ENCODE peak calls at places on chromosomes 7 and 10, in ten cellular contexts. One of them, this sample, is unnamed.

GRCh38 chr10:89312973-89313372 is 11.1 kb downstream of the IFIT2 start:
- DNase-seq in trophoblast cell: no peak
- DNase-seq in Panc1: no peak
- DNase-seq in GM23248: no peak
- DNase-seq in stimulated activated naive CD4-positive, alpha-beta T cell: no peak
- DNase-seq in NCI-H1417: no peak
- DNase-seq in GM04504: no peak
- DNase-seq in activated CD4-positive, alpha-beta T cell treated with anti-CD3 and anti-CD28 coated beads for 24 hours: no peak
- DNase-seq in left ventricle myocardium inferior: no peak
- DNase-seq in naive thymus-derived CD4-positive, alpha-beta T cell: no peak
- DNase-seq in this sample: no peak

GRCh38 chr10:86888585-86889381 is 68.6 kb downstream of the MMRN2 start:
- DNase-seq in trophoblast cell: no peak
- DNase-seq in Panc1: no peak
- DNase-seq in GM23248: peak
- DNase-seq in stimulated activated naive CD4-positive, alpha-beta T cell: no peak
- DNase-seq in NCI-H1417: no peak
- DNase-seq in GM04504: peak
- DNase-seq in activated CD4-positive, alpha-beta T cell treated with anti-CD3 and anti-CD28 coated beads for 24 hours: no peak
- DNase-seq in left ventricle myocardium inferior: no peak
- DNase-seq in naive thymus-derived CD4-positive, alpha-beta T cell: no peak
- DNase-seq in this sample: no peak

GRCh38 chr10:33559105-33559504 is 224.6 kb upstream of the NRP1 start:
- DNase-seq in trophoblast cell: no peak
- DNase-seq in Panc1: no peak
- DNase-seq in GM23248: peak
- DNase-seq in stimulated activated naive CD4-positive, alpha-beta T cell: no peak
- DNase-seq in NCI-H1417: no peak
- DNase-seq in GM04504: peak
- DNase-seq in activated CD4-positive, alpha-beta T cell treated with anti-CD3 and anti-CD28 coated beads for 24 hours: no peak
- DNase-seq in left ventricle myocardium inferior: no peak
- DNase-seq in naive thymus-derived CD4-positive, alpha-beta T cell: no peak
- DNase-seq in this sample: no peak

GRCh38 chr7:12951397-12951801 is 264.0 kb downstream of the ARL4A start:
- DNase-seq in trophoblast cell: peak
- DNase-seq in Panc1: peak
- DNase-seq in GM23248: peak
- DNase-seq in stimulated activated naive CD4-positive, alpha-beta T cell: no peak
- DNase-seq in NCI-H1417: no peak
- DNase-seq in GM04504: peak
- DNase-seq in activated CD4-positive, alpha-beta T cell treated with anti-CD3 and anti-CD28 coated beads for 24 hours: no peak
- DNase-seq in left ventricle myocardium inferior: no peak
- DNase-seq in naive thymus-derived CD4-positive, alpha-beta T cell: no peak
- DNase-seq in this sample: no peak

GRCh38 chr7:47884675-47885074 is 63.6 kb downstream of the PKD1L1 start:
- DNase-seq in trophoblast cell: peak
- DNase-seq in Panc1: no peak
- DNase-seq in GM23248: no peak
- DNase-seq in stimulated activated naive CD4-positive, alpha-beta T cell: no peak
- DNase-seq in NCI-H1417: no peak
- DNase-seq in GM04504: no peak
- DNase-seq in activated CD4-positive, alpha-beta T cell treated with anti-CD3 and anti-CD28 coated beads for 24 hours: no peak
- DNase-seq in left ventricle myocardium inferior: no peak
- DNase-seq in naive thymus-derived CD4-positive, alpha-beta T cell: no peak
- DNase-seq in this sample: peak

GRCh38 chr7:154789404-154789803 is 213.5 kb downstream of the PAXIP1 start:
- DNase-seq in trophoblast cell: peak
- DNase-seq in Panc1: no peak
- DNase-seq in GM23248: no peak
- DNase-seq in stimulated activated naive CD4-positive, alpha-beta T cell: no peak
- DNase-seq in NCI-H1417: peak
- DNase-seq in GM04504: no peak
- DNase-seq in activated CD4-positive, alpha-beta T cell treated with anti-CD3 and anti-CD28 coated beads for 24 hours: no peak
- DNase-seq in left ventricle myocardium inferior: no peak
- DNase-seq in naive thymus-derived CD4-positive, alpha-beta T cell: no peak
- DNase-seq in this sample: no peak

GRCh38 chr7:151348970-151349369 is 7.4 kb downstream of the NUB1 start:
- DNase-seq in trophoblast cell: no peak
- DNase-seq in Panc1: no peak
- DNase-seq in GM23248: no peak
- DNase-seq in stimulated activated naive CD4-positive, alpha-beta T cell: no peak
- DNase-seq in NCI-H1417: no peak
- DNase-seq in GM04504: no peak
- DNase-seq in activated CD4-positive, alpha-beta T cell treated with anti-CD3 and anti-CD28 coated beads for 24 hours: no peak
- DNase-seq in left ventricle myocardium inferior: no peak
- DNase-seq in naive thymus-derived CD4-positive, alpha-beta T cell: no peak
- DNase-seq in this sample: no peak

GRCh38 chr10:47206449-47207279 is 93.3 kb upstream of the GDF10 start:
- DNase-seq in trophoblast cell: no peak
- DNase-seq in Panc1: no peak
- DNase-seq in GM23248: no peak
- DNase-seq in stimulated activated naive CD4-positive, alpha-beta T cell: no peak
- DNase-seq in NCI-H1417: no peak
- DNase-seq in GM04504: no peak
- DNase-seq in activated CD4-positive, alpha-beta T cell treated with anti-CD3 and anti-CD28 coated beads for 24 hours: no peak
- DNase-seq in left ventricle myocardium inferior: no peak
- DNase-seq in naive thymus-derived CD4-positive, alpha-beta T cell: peak
- DNase-seq in this sample: no peak

GRCh38 chr7:131522325-131522920 is 34.0 kb downstream of the PODXL start:
- DNase-seq in trophoblast cell: no peak
- DNase-seq in Panc1: no peak
- DNase-seq in GM23248: no peak
- DNase-seq in stimulated activated naive CD4-positive, alpha-beta T cell: no peak
- DNase-seq in NCI-H1417: no peak
- DNase-seq in GM04504: no peak
- DNase-seq in activated CD4-positive, alpha-beta T cell treated with anti-CD3 and anti-CD28 coated beads for 24 hours: no peak
- DNase-seq in left ventricle myocardium inferior: no peak
- DNase-seq in naive thymus-derived CD4-positive, alpha-beta T cell: no peak
- DNase-seq in this sample: no peak

GRCh38 chr10:99621454-99622246 is 1.4 kb upstream of the SLC25A28 start:
- DNase-seq in trophoblast cell: no peak
- DNase-seq in Panc1: no peak
- DNase-seq in GM23248: peak
- DNase-seq in stimulated activated naive CD4-positive, alpha-beta T cell: no peak
- DNase-seq in NCI-H1417: peak
- DNase-seq in GM04504: peak
- DNase-seq in activated CD4-positive, alpha-beta T cell treated with anti-CD3 and anti-CD28 coated beads for 24 hours: no peak
- DNase-seq in left ventricle myocardium inferior: no peak
- DNase-seq in naive thymus-derived CD4-positive, alpha-beta T cell: no peak
- DNase-seq in this sample: no peak

GRCh38 chr10:74418285-74418872 is 267.4 kb downstream of the ADK start:
- DNase-seq in trophoblast cell: no peak
- DNase-seq in Panc1: no peak
- DNase-seq in GM23248: no peak
- DNase-seq in stimulated activated naive CD4-positive, alpha-beta T cell: no peak
- DNase-seq in NCI-H1417: peak
- DNase-seq in GM04504: no peak
- DNase-seq in activated CD4-positive, alpha-beta T cell treated with anti-CD3 and anti-CD28 coated beads for 24 hours: no peak
- DNase-seq in left ventricle myocardium inferior: no peak
- DNase-seq in naive thymus-derived CD4-positive, alpha-beta T cell: no peak
- DNase-seq in this sample: no peak

GRCh38 chr7:88500146-88500545 is 193.5 kb upstream of the STEAP4 start:
- DNase-seq in trophoblast cell: no peak
- DNase-seq in Panc1: no peak
- DNase-seq in GM23248: peak
- DNase-seq in stimulated activated naive CD4-positive, alpha-beta T cell: no peak
- DNase-seq in NCI-H1417: no peak
- DNase-seq in GM04504: no peak
- DNase-seq in activated CD4-positive, alpha-beta T cell treated with anti-CD3 and anti-CD28 coated beads for 24 hours: no peak
- DNase-seq in left ventricle myocardium inferior: no peak
- DNase-seq in naive thymus-derived CD4-positive, alpha-beta T cell: no peak
- DNase-seq in this sample: no peak

GRCh38 chr7:132584796-132585494 is 8.7 kb upstream of the PLXNA4 start:
- DNase-seq in trophoblast cell: no peak
- DNase-seq in Panc1: no peak
- DNase-seq in GM23248: no peak
- DNase-seq in stimulated activated naive CD4-positive, alpha-beta T cell: no peak
- DNase-seq in NCI-H1417: no peak
- DNase-seq in GM04504: no peak
- DNase-seq in activated CD4-positive, alpha-beta T cell treated with anti-CD3 and anti-CD28 coated beads for 24 hours: no peak
- DNase-seq in left ventricle myocardium inferior: no peak
- DNase-seq in naive thymus-derived CD4-positive, alpha-beta T cell: no peak
- DNase-seq in this sample: no peak

GRCh38 chr7:104843198-104843597 is 170.8 kb upstream of the KMT2E start:
- DNase-seq in trophoblast cell: no peak
- DNase-seq in Panc1: no peak
- DNase-seq in GM23248: peak
- DNase-seq in stimulated activated naive CD4-positive, alpha-beta T cell: no peak
- DNase-seq in NCI-H1417: no peak
- DNase-seq in GM04504: no peak
- DNase-seq in activated CD4-positive, alpha-beta T cell treated with anti-CD3 and anti-CD28 coated beads for 24 hours: no peak
- DNase-seq in left ventricle myocardium inferior: no peak
- DNase-seq in naive thymus-derived CD4-positive, alpha-beta T cell: no peak
- DNase-seq in this sample: no peak

GRCh38 chr10:90885176-90885575 is 13.4 kb downstream of the RPP30 start:
- DNase-seq in trophoblast cell: peak
- DNase-seq in Panc1: no peak
- DNase-seq in GM23248: peak
- DNase-seq in stimulated activated naive CD4-positive, alpha-beta T cell: no peak
- DNase-seq in NCI-H1417: no peak
- DNase-seq in GM04504: peak
- DNase-seq in activated CD4-positive, alpha-beta T cell treated with anti-CD3 and anti-CD28 coated beads for 24 hours: no peak
- DNase-seq in left ventricle myocardium inferior: no peak
- DNase-seq in naive thymus-derived CD4-positive, alpha-beta T cell: no peak
- DNase-seq in this sample: no peak

GRCh38 chr7:151518105-151518780 is 1.5 kb downstream of the RHEB start:
- DNase-seq in trophoblast cell: peak
- DNase-seq in Panc1: no peak
- DNase-seq in GM23248: peak
- DNase-seq in stimulated activated naive CD4-positive, alpha-beta T cell: peak
- DNase-seq in NCI-H1417: peak
- DNase-seq in GM04504: no peak
- DNase-seq in activated CD4-positive, alpha-beta T cell treated with anti-CD3 and anti-CD28 coated beads for 24 hours: peak
- DNase-seq in left ventricle myocardium inferior: peak
- DNase-seq in naive thymus-derived CD4-positive, alpha-beta T cell: peak
- DNase-seq in this sample: no peak

GRCh38 chr7:55128693-55129394 is 110.0 kb downstream of the EGFR start:
- DNase-seq in trophoblast cell: no peak
- DNase-seq in Panc1: no peak
- DNase-seq in GM23248: peak
- DNase-seq in stimulated activated naive CD4-positive, alpha-beta T cell: no peak
- DNase-seq in NCI-H1417: peak
- DNase-seq in GM04504: no peak
- DNase-seq in activated CD4-positive, alpha-beta T cell treated with anti-CD3 and anti-CD28 coated beads for 24 hours: no peak
- DNase-seq in left ventricle myocardium inferior: peak
- DNase-seq in naive thymus-derived CD4-positive, alpha-beta T cell: no peak
- DNase-seq in this sample: no peak

GRCh38 chr10:125980521-125980920 is 84.2 kb downstream of the FANK1 start:
- DNase-seq in trophoblast cell: peak
- DNase-seq in Panc1: no peak
- DNase-seq in GM23248: no peak
- DNase-seq in stimulated activated naive CD4-positive, alpha-beta T cell: no peak
- DNase-seq in NCI-H1417: no peak
- DNase-seq in GM04504: no peak
- DNase-seq in activated CD4-positive, alpha-beta T cell treated with anti-CD3 and anti-CD28 coated beads for 24 hours: no peak
- DNase-seq in left ventricle myocardium inferior: no peak
- DNase-seq in naive thymus-derived CD4-positive, alpha-beta T cell: no peak
- DNase-seq in this sample: no peak

GRCh38 chr7:135075716-135076115 is 72.2 kb upstream of the TMEM140 start:
- DNase-seq in trophoblast cell: no peak
- DNase-seq in Panc1: no peak
- DNase-seq in GM23248: no peak
- DNase-seq in stimulated activated naive CD4-positive, alpha-beta T cell: no peak
- DNase-seq in NCI-H1417: no peak
- DNase-seq in GM04504: no peak
- DNase-seq in activated CD4-positive, alpha-beta T cell treated with anti-CD3 and anti-CD28 coated beads for 24 hours: no peak
- DNase-seq in left ventricle myocardium inferior: no peak
- DNase-seq in naive thymus-derived CD4-positive, alpha-beta T cell: no peak
- DNase-seq in this sample: no peak

GRCh38 chr10:14032406-14032998 is 298.2 kb downstream of the FRMD4A start:
- DNase-seq in trophoblast cell: peak
- DNase-seq in Panc1: no peak
- DNase-seq in GM23248: peak
- DNase-seq in stimulated activated naive CD4-positive, alpha-beta T cell: peak
- DNase-seq in NCI-H1417: no peak
- DNase-seq in GM04504: no peak
- DNase-seq in activated CD4-positive, alpha-beta T cell treated with anti-CD3 and anti-CD28 coated beads for 24 hours: peak
- DNase-seq in left ventricle myocardium inferior: peak
- DNase-seq in naive thymus-derived CD4-positive, alpha-beta T cell: peak
- DNase-seq in this sample: no peak

GRCh38 chr7:25087855-25088254 is 37.2 kb downstream of the CYCS start:
- DNase-seq in trophoblast cell: no peak
- DNase-seq in Panc1: no peak
- DNase-seq in GM23248: no peak
- DNase-seq in stimulated activated naive CD4-positive, alpha-beta T cell: no peak
- DNase-seq in NCI-H1417: no peak
- DNase-seq in GM04504: no peak
- DNase-seq in activated CD4-positive, alpha-beta T cell treated with anti-CD3 and anti-CD28 coated beads for 24 hours: no peak
- DNase-seq in left ventricle myocardium inferior: no peak
- DNase-seq in naive thymus-derived CD4-positive, alpha-beta T cell: no peak
- DNase-seq in this sample: no peak

GRCh38 chr10:47456794-47457527 is 27.0 kb downstream of the ANXA8 start:
- DNase-seq in trophoblast cell: no peak
- DNase-seq in Panc1: no peak
- DNase-seq in GM23248: no peak
- DNase-seq in stimulated activated naive CD4-positive, alpha-beta T cell: no peak
- DNase-seq in NCI-H1417: no peak
- DNase-seq in GM04504: no peak
- DNase-seq in activated CD4-positive, alpha-beta T cell treated with anti-CD3 and anti-CD28 coated beads for 24 hours: no peak
- DNase-seq in left ventricle myocardium inferior: no peak
- DNase-seq in naive thymus-derived CD4-positive, alpha-beta T cell: no peak
- DNase-seq in this sample: peak